ENCODE peak calls at places on chromosomes 7 and 10, in six cellular contexts. H is HT1080, U is HFF-Myc, P is foreskin fibroblast, X is H7, Y is ovary. B is an unnamed sample.

GRCh38 chr7:42931447-42931833 is 534 bp downstream of the PSMA2 start:
- DNase-seq in H (no peak), U (no peak), P (no peak), X (no peak), Y (no peak), B (no peak)

GRCh38 chr7:22726345-22726848 is 603 bp upstream of the IL6 start:
- DNase-seq in H (peak), U (peak), P (peak), X (peak), Y (peak), B (peak)

GRCh38 chr7:5082806-5083205 is 37.1 kb downstream of the RBAK start:
- DNase-seq in H (no peak), U (no peak), P (no peak), X (no peak), Y (no peak), B (no peak)

GRCh38 chr10:26665080-26666048 is 32.1 kb upstream of the PDSS1 start:
- DNase-seq in H (no peak), U (no peak), P (no peak), X (no peak), Y (no peak), B (no peak)

GRCh38 chr10:1572519-1573333 is 164.6 kb downstream of the ADARB2 start:
- DNase-seq in H (no peak), U (no peak), P (no peak), X (no peak), Y (no peak), B (no peak)

GRCh38 chr7:128042027-128042426 is 10.8 kb upstream of the LRRC4 start:
- DNase-seq in H (no peak), U (no peak), P (no peak), X (no peak), Y (no peak), B (no peak)

GRCh38 chr7:41428330-41428729 is 274.6 kb downstream of the INHBA start:
- DNase-seq in H (no peak), U (no peak), P (peak), X (no peak), Y (no peak), B (no peak)

GRCh38 chr7:48244902-48245301 is 73.6 kb downstream of the ABCA13 start:
- DNase-seq in H (peak), U (no peak), P (no peak), X (no peak), Y (no peak), B (no peak)

GRCh38 chr10:132476146-132477065 is 61.2 kb upstream of the INPP5A start:
- DNase-seq in H (no peak), U (no peak), P (no peak), X (peak), Y (no peak), B (peak)

B was measured in osteoblast.